ENCODE peak calls at places on chromosomes 3 and 15, in eight cellular contexts. B, D, G, X, L, H, F and I are unnamed samples.
A peak's percentile ranks its signal among the peaks of the same experiment; 100 is the strongest.

GRCh38 chr15:93417156-93418077 is 328.4 kb upstream of the RGMA start:
- DNase-seq in H (no peak), D (no peak), F (peak; percentile 21), G (no peak), L (no peak), X (no peak), B (no peak), I (no peak)

GRCh38 chr15:60616147-60616546 is 137.2 kb upstream of the ICE2 start:
- DNase-seq in X (no peak), G (no peak), L (no peak), F (no peak), H (no peak), D (no peak), B (no peak), I (no peak)

GRCh38 chr15:49978171-49978570 is 140.9 kb downstream of the ATP8B4 start:
- DNase-seq in H (no peak), X (no peak), L (peak; percentile 9), G (no peak), B (no peak), F (no peak), D (no peak), I (no peak)

GRCh38 chr3:65951836-65952505 is 86.7 kb downstream of the MAGI1 start:
- DNase-seq in L (no peak), F (no peak), H (no peak), B (no peak), D (no peak), X (no peak), G (no peak), I (no peak)

GRCh38 chr3:130918328-130918727 is 24.4 kb downstream of the ATP2C1 start:
- DNase-seq in G (peak; percentile 43), X (no peak), D (no peak), L (no peak), F (no peak), H (no peak), B (no peak), I (no peak)

GRCh38 chr3:100402150-100402706 is 889 bp downstream of the LNP1 start:
- DNase-seq in L (peak; percentile 25), H (no peak), G (peak; percentile 39), B (peak; percentile 22), F (no peak), D (no peak), X (no peak), I (peak; percentile 38)

GRCh38 chr3:18234717-18235335 is 190.3 kb downstream of the SATB1 start:
- DNase-seq in B (no peak), F (no peak), G (peak; percentile 54), L (no peak), D (no peak), H (no peak), X (no peak), I (no peak)

GRCh38 chr15:34621675-34622074 is 38.2 kb upstream of the GOLGA8B start:
- DNase-seq in X (no peak), F (no peak), B (peak; percentile 13), H (no peak), G (peak; percentile 57), D (no peak), L (peak; percentile 9), I (peak; percentile 0)

GRCh38 chr3:76063019-76063418 is 277.7 kb upstream of the ZNF717 start:
- DNase-seq in L (peak; percentile 83), H (no peak), X (no peak), G (peak; percentile 88), F (no peak), B (no peak), D (no peak), I (no peak)

GRCh38 chr15:44536298-44536961 is 517 bp upstream of the EIF3J start:
- DNase-seq in G (peak; percentile 94), H (no peak), F (no peak), L (peak; percentile 89), B (no peak), X (peak; percentile 93), D (peak; percentile 78), I (no peak)

GRCh38 chr3:4734454-4734853 is 241.3 kb downstream of the ITPR1 start:
- DNase-seq in B (no peak), D (no peak), X (no peak), H (no peak), G (no peak), L (no peak), F (no peak), I (no peak)

GRCh38 chr3:193052294-193052693 is 134.6 kb upstream of the MB21D2 start:
- DNase-seq in H (no peak), G (no peak), F (no peak), L (no peak), X (no peak), B (no peak), D (no peak), I (no peak)

GRCh38 chr15:68503791-68504720 is 72.1 kb upstream of the ITGA11 start:
- DNase-seq in L (peak; percentile 35), D (no peak), G (peak; percentile 46), F (no peak), X (no peak), B (no peak), H (no peak), I (no peak)

GRCh38 chr15:100784493-100785180 is 95.0 kb upstream of the ALDH1A3 start:
- DNase-seq in L (no peak), F (no peak), B (no peak), G (no peak), D (no peak), X (no peak), H (no peak), I (no peak)

GRCh38 chr3:127967296-127967695 is 52.3 kb downstream of the KBTBD12 start:
- DNase-seq in L (no peak), F (no peak), G (peak; percentile 87), B (no peak), H (no peak), X (no peak), D (no peak), I (no peak)

GRCh38 chr15:77001351-77001750 is 6.4 kb downstream of the PSTPIP1 start:
- DNase-seq in D (no peak), F (no peak), L (no peak), H (no peak), B (no peak), G (no peak), X (no peak), I (no peak)

GRCh38 chr3:32620911-32621310 is 50.3 kb upstream of the DYNC1LI1 start:
- DNase-seq in H (no peak), G (no peak), F (no peak), X (no peak), D (no peak), L (no peak), B (no peak), I (no peak)